ENCODE peak calls at places on chromosomes 3 and 15, in nine cellular contexts. X is transverse colon, L is heart right ventricle, U is H9, Z is neuronal stem cell, Q is neural progenitor cell, M is left ventricle myocardium inferior, W is foreskin keratinocyte, V is stomach. P is an unnamed sample.

GRCh38 chr15:60760646-60761504 is 281.9 kb upstream of the ICE2 start:
- DNase-seq in X (no peak), L (no peak), U (no peak), Z (no peak), Q (no peak), M (no peak), W (peak), V (no peak), P (peak)

GRCh38 chr3:73592154-73592877 is 32.4 kb downstream of the PDZRN3 start:
- DNase-seq in X (no peak), L (no peak), U (no peak), Z (no peak), Q (peak), M (no peak), W (no peak), V (no peak), P (no peak)

GRCh38 chr15:91572110-91572509 is 281.4 kb upstream of the SLCO3A1 start:
- DNase-seq in X (no peak), L (no peak), U (no peak), Z (no peak), Q (no peak), M (no peak), W (peak), V (peak), P (no peak)

GRCh38 chr15:86079491-86080266 is at the start of gene AGBL1:
- DNase-seq in X (no peak), L (no peak), U (peak), Z (no peak), Q (peak), M (no peak), W (no peak), V (no peak), P (no peak)

GRCh38 chr15:70042553-70043214 is 55.0 kb downstream of the TLE3 start:
- DNase-seq in X (no peak), L (no peak), U (no peak), Z (no peak), Q (no peak), M (no peak), W (no peak), V (no peak), P (no peak)

GRCh38 chr15:56715220-56715619 is 18.1 kb downstream of the ZNF280D start:
- DNase-seq in X (no peak), L (no peak), U (no peak), Z (no peak), Q (no peak), M (no peak), W (no peak), V (no peak), P (no peak)

GRCh38 chr3:13414040-13414729 is 5.9 kb downstream of the NUP210 start:
- DNase-seq in X (peak), L (peak), U (no peak), Z (no peak), Q (no peak), M (peak), W (no peak), V (peak), P (no peak)

GRCh38 chr3:182980204-182981037 is at the start of gene DCUN1D1:
- DNase-seq in X (peak), L (peak), U (peak), Z (peak), Q (peak), M (peak), W (peak), V (peak), P (peak)

GRCh38 chr3:180433172-180433571 is 168.8 kb upstream of the TTC14 start:
- DNase-seq in X (no peak), L (no peak), U (no peak), Z (no peak), Q (no peak), M (no peak), W (peak), V (no peak), P (peak)

GRCh38 chr15:78944669-78945407 is at the start of gene CTSH:
- DNase-seq in X (peak), L (peak), U (peak), Z (peak), Q (peak), M (peak), W (no peak), V (peak), P (peak)

GRCh38 chr3:111749171-111750170 is 109.6 kb upstream of the PHLDB2 start:
- DNase-seq in X (no peak), L (no peak), U (no peak), Z (no peak), Q (no peak), M (no peak), W (no peak), V (no peak), P (no peak)

GRCh38 chr3:78368576-78369345 is 1328.9 kb downstream of the ROBO2 start:
- DNase-seq in X (no peak), L (no peak), U (no peak), Z (no peak), Q (no peak), M (no peak), W (no peak), V (no peak), P (no peak)

GRCh38 chr3:169389211-169389924 is 274.1 kb downstream of the MECOM start:
- DNase-seq in X (peak), L (no peak), U (no peak), Z (no peak), Q (no peak), M (no peak), W (no peak), V (no peak), P (no peak)

GRCh38 chr3:60579734-60580133 is 671.5 kb downstream of the FHIT start:
- DNase-seq in X (no peak), L (no peak), U (no peak), Z (no peak), Q (no peak), M (no peak), W (peak), V (no peak), P (peak)

GRCh38 chr3:113684271-113684819 is 12.1 kb downstream of the USF3 start:
- DNase-seq in X (no peak), L (no peak), U (no peak), Z (no peak), Q (no peak), M (no peak), W (no peak), V (no peak), P (no peak)

GRCh38 chr15:69067296-69067695 is 52.8 kb downstream of the NOX5 start:
- DNase-seq in X (no peak), L (no peak), U (peak), Z (no peak), Q (no peak), M (no peak), W (no peak), V (no peak), P (no peak)

GRCh38 chr15:75212200-75212858 is 10.6 kb downstream of the C15orf39 start:
- DNase-seq in X (no peak), L (no peak), U (no peak), Z (no peak), Q (no peak), M (no peak), W (no peak), V (no peak), P (no peak)

GRCh38 chr3:122560680-122561079 is 3.4 kb downstream of the PARP9 start:
- DNase-seq in X (peak), L (no peak), U (no peak), Z (no peak), Q (peak), M (no peak), W (peak), V (peak), P (peak)

GRCh38 chr3:150213577-150213976 is 194.5 kb upstream of the TSC22D2 start:
- DNase-seq in X (no peak), L (no peak), U (no peak), Z (no peak), Q (no peak), M (no peak), W (no peak), V (no peak), P (no peak)

GRCh38 chr3:99940350-99940749 is 122.7 kb downstream of the CMSS1 start:
- DNase-seq in X (no peak), L (no peak), U (no peak), Z (no peak), Q (no peak), M (no peak), W (no peak), V (no peak), P (no peak)
- H3K27ac ChIP-seq in X (peak), L (peak), U (no peak), Z (no peak), Q (no peak), M (peak), W (no peak), V (peak), P (no peak)

GRCh38 chr3:159237221-159237620 is 435.4 kb downstream of the MFSD1 start:
- DNase-seq in X (no peak), L (no peak), U (no peak), Z (no peak), Q (no peak), M (no peak), W (peak), V (no peak), P (no peak)
- H3K27ac ChIP-seq in X (no peak), L (no peak), U (no peak), Z (no peak), Q (no peak), M (no peak), W (no peak), V (no peak), P (no peak)

GRCh38 chr3:133773732-133774131 is 27.5 kb downstream of the TF start:
- DNase-seq in X (no peak), L (no peak), U (no peak), Z (no peak), Q (no peak), M (no peak), W (no peak), V (no peak), P (no peak)

GRCh38 chr3:133767607-133768006 is 21.4 kb downstream of the TF start:
- DNase-seq in X (no peak), L (no peak), U (no peak), Z (no peak), Q (no peak), M (no peak), W (no peak), V (no peak), P (no peak)

GRCh38 chr3:133763797-133764734 is 17.9 kb downstream of the TF start:
- DNase-seq in X (no peak), L (no peak), U (no peak), Z (no peak), Q (no peak), M (no peak), W (peak), V (no peak), P (no peak)

GRCh38 chr3:133765256-133765655 is 19.1 kb downstream of the TF start:
- DNase-seq in X (no peak), L (no peak), U (no peak), Z (no peak), Q (no peak), M (no peak), W (no peak), V (no peak), P (no peak)

DNA sequence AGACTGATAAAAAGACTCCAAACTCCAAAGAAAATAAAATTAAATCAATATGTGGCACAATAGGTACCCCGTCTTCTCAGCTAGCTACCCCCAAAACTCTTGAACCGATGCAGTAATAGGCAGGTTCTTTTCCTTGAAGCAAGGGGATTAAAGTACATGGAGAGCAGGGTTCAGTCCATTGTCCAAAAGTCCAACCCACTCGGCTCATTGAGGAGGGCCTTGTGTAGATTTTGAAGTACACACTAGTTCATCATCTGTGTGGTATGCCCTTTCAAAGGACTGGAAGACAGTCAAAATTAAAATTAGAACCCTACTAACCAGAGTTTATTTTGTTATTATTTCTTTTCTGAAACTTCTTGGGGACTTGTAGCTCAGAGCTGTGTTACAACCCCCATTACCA is 23.3 kb downstream of the TF start:
- DNase-seq in X (no peak), L (no peak), U (no peak), Z (no peak), Q (no peak), M (no peak), W (no peak), V (no peak), P (no peak)
- H3K27ac ChIP-seq in X (no peak), L (no peak), U (no peak), Z (no peak), Q (no peak), M (no peak), W (no peak), V (no peak), P (no peak)

GRCh38 chr15:101170568-101171350 is 81.1 kb downstream of the CHSY1 start:
- DNase-seq in X (no peak), L (no peak), U (no peak), Z (no peak), Q (no peak), M (no peak), W (peak), V (no peak), P (peak)
- H3K27ac ChIP-seq in X (no peak), L (peak), U (no peak), Z (no peak), Q (no peak), M (peak), W (peak), V (peak), P (peak)

GRCh38 chr3:69743975-69744374 is 4.7 kb downstream of the MITF start:
- DNase-seq in X (no peak), L (no peak), U (no peak), Z (no peak), Q (no peak), M (no peak), W (no peak), V (no peak), P (no peak)

GRCh38 chr3:69747511-69748248 is 8.4 kb downstream of the MITF start:
- DNase-seq in X (no peak), L (no peak), U (no peak), Z (no peak), Q (no peak), M (no peak), W (no peak), V (no peak), P (no peak)

GRCh38 chr3:69744507-69744906 is 5.2 kb downstream of the MITF start:
- DNase-seq in X (no peak), L (no peak), U (no peak), Z (no peak), Q (no peak), M (no peak), W (no peak), V (no peak), P (no peak)

GRCh38 chr3:69745503-69745902 is 6.2 kb downstream of the MITF start:
- DNase-seq in X (no peak), L (no peak), U (no peak), Z (no peak), Q (no peak), M (no peak), W (no peak), V (no peak), P (no peak)

DNA sequence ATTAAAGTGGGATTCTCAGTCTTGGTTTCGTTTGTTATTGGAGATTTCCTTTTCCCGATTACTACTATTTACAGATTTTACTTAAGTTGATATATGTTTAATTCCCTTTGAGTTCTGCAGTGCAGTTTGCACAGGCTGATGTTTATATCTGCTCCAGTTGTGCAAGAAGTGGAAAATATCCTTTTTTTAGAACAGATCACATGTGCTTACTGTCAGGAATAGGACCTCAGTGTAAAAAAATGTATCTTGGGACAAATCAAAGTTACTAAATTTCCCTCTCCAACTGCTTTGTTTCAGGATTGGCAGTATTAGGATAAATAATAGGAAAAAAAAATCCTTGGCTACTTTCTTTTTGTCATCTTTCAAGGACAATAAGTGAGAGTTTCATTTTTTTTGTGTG is 6.9 kb downstream of the MITF start:
- DNase-seq in X (no peak), L (no peak), U (no peak), Z (no peak), Q (no peak), M (no peak), W (no peak), V (no peak), P (no peak)
- H3K27ac ChIP-seq in X (peak), L (no peak), U (no peak), Z (no peak), Q (no peak), M (peak), W (no peak), V (peak), P (no peak)

GRCh38 chr15:33846862-33847261 is 121.4 kb upstream of the CHRM5 start:
- DNase-seq in X (no peak), L (no peak), U (no peak), Z (no peak), Q (no peak), M (no peak), W (no peak), V (no peak), P (no peak)
- H3K27ac ChIP-seq in X (no peak), L (no peak), U (no peak), Z (no peak), Q (no peak), M (no peak), W (no peak), V (no peak), P (no peak)

DNA sequence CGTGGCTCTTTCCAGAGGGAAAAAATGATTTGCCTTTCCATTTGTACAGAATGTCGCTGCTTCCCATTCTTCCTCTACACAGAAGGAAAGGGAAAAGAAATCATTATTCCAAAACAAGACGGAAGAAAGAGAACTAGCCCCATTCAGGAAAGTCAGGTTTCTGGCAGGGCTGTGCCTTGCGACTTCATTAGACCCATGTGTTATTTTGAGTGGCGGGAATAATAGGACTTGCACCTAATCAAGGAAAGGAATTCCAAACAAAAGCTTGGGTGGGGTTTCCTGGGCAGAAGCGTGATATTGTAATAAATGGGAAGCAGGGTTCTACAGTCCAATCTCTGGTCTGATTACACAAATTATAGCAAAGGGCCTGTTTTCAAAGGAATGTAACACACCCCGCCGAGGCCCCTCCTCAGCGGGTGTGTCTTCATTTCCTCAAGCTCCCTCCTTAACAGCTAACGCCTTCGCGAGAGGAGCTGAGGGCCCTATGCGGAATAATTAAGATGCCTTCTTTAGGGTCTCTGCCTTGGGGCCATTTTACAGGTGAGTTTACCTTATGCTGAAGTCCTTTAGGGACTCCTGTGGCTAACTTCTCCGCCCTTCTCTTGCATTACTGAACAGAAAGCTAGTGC is 396.0 kb upstream of the C2CD4B start:
- DNase-seq in X (peak), L (no peak), U (peak), Z (no peak), Q (peak), M (no peak), W (no peak), V (peak), P (no peak)
- H3K27ac ChIP-seq in X (peak), L (peak), U (no peak), Z (no peak), Q (no peak), M (peak), W (no peak), V (peak), P (no peak)

P was measured in RWPE1.